ENCODE peak calls at places on chromosomes 1 and 21, in ten cellular contexts. O, S, P, F, U, L, Y, G, E and H are unnamed samples.

GRCh38 chr1:182677393-182678098 is 6.8 kb downstream of the RGS8 start:
- DNase-seq in L (no peak), S (no peak), G (no peak), U (no peak), P (no peak), F (no peak), E (no peak), O (no peak), Y (no peak), H (no peak)

GRCh38 chr21:32626633-32627196 is 14.5 kb upstream of the CFAP298 start:
- DNase-seq in L (no peak), S (no peak), Y (no peak), P (no peak), U (no peak), E (peak; percentile 29), G (no peak), F (peak; percentile 84), O (no peak), H (no peak)

GRCh38 chr1:183106746-183107145 is 79.3 kb upstream of the LAMC2 start:
- DNase-seq in U (no peak), Y (no peak), P (no peak), S (no peak), L (no peak), O (no peak), E (no peak), F (peak; percentile 56), G (no peak), H (no peak)

GRCh38 chr1:156383023-156383422 is 14.0 kb downstream of the RHBG start:
- DNase-seq in F (peak; percentile 43), G (no peak), E (peak; percentile 84), U (no peak), P (peak; percentile 61), Y (peak; percentile 89), S (peak; percentile 94), O (peak; percentile 82), L (peak; percentile 76), H (peak; percentile 39)

GRCh38 chr1:157252473-157252872 is 114.3 kb upstream of the ETV3 start:
- DNase-seq in G (no peak), F (no peak), S (no peak), O (no peak), L (no peak), P (no peak), E (peak; percentile 35), U (no peak), Y (no peak), H (no peak)

GRCh38 chr1:181344091-181344490 is 139.2 kb upstream of the CACNA1E start:
- DNase-seq in F (no peak), S (no peak), E (no peak), U (no peak), Y (no peak), P (no peak), L (no peak), G (no peak), O (no peak), H (no peak)

GRCh38 chr1:41537788-41538351 is 53.4 kb upstream of the EDN2 start:
- DNase-seq in O (no peak), U (peak; percentile 70), L (no peak), S (no peak), F (peak; percentile 77), E (no peak), Y (no peak), P (no peak), G (peak; percentile 73), H (peak; percentile 80)

GRCh38 chr1:9143250-9143649 is 14.3 kb upstream of the GPR157 start:
- DNase-seq in L (no peak), E (peak; percentile 11), O (no peak), Y (no peak), U (no peak), P (no peak), G (no peak), S (no peak), F (peak; percentile 58), H (no peak)

GRCh38 chr1:214447557-214447871 is 103.9 kb downstream of the PTPN14 start:
- DNase-seq in L (no peak), F (peak; percentile 64), U (no peak), S (no peak), Y (no peak), E (peak; percentile 39), G (no peak), P (no peak), O (no peak), H (no peak)

GRCh38 chr1:214445846-214446614 is 105.4 kb downstream of the PTPN14 start:
- DNase-seq in E (peak; percentile 56), P (no peak), L (no peak), S (no peak), Y (no peak), F (peak; percentile 98), G (no peak), U (no peak), O (no peak), H (no peak)

GRCh38 chr1:214446772-214447556 is 104.4 kb downstream of the PTPN14 start:
- DNase-seq in L (peak; percentile 89), U (no peak), O (peak; percentile 82), G (no peak), Y (no peak), F (peak; percentile 98), E (peak; percentile 95), P (no peak), S (peak; percentile 94), H (no peak)

GRCh38 chr1:214445201-214445600 is 106.2 kb downstream of the PTPN14 start:
- DNase-seq in F (peak; percentile 54), L (no peak), O (no peak), P (no peak), S (no peak), Y (no peak), U (no peak), G (no peak), E (no peak), H (no peak)

DNA sequence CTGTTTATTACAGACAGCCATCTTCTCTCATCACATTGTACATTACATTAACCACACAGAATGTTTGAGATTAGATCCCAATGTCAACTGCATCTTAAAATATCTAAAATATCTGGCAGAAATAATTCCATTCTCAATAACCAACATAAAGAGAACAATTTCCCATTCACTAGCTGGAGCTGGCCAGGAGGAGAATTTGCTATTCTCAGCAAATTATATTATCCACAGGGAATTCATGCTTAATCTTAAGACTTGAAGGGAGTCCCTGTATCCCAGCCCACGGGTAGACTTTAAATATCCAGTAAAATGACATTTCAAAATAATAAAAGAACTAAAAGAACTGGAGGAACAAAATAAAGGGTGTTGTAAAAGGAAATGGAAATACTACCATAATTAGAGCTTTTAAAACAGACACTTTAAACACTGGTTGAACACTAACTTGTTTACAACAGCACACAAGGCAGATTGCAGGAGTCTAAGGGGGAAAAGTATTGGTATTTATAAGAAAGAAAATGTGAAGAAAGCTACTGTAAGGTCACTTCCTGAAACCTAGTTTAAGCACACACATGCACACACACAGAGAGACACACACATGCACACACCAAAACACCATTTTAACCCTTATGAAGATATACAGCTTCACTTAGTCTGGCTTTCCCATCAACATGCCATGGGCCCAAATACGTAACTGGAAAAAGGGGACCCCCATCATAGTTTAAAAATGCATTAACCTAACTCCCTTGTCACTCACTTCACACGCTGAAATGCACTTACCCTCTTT is 107.1 kb downstream of the PTPN14 start:
- DNase-seq in P (no peak), O (no peak), G (no peak), F (no peak), U (no peak), L (no peak), S (no peak), E (no peak), Y (no peak), H (no peak)
- H3K4me1 ChIP-seq in P (no peaks in the 10 kb centered on the region), O (peaks cover 7% of the 10 kb centered on the region), G (no peaks in the 10 kb centered on the region), F (peaks cover 22% of the 10 kb centered on the region), U (peaks cover 1% of the 10 kb centered on the region), L (peaks cover 83% of the 10 kb centered on the region), S (peaks cover 57% of the 10 kb centered on the region), E (peaks cover 18% of the 10 kb centered on the region), Y (no peaks in the 10 kb centered on the region), H (peaks cover 53% of the 10 kb centered on the region)

GRCh38 chr1:54872041-54872342 is 15.0 kb downstream of the DHCR24 start:
- DNase-seq in E (no peak), Y (no peak), P (no peak), G (no peak), L (no peak), U (no peak), S (no peak), O (no peak), F (no peak), H (no peak)

GRCh38 chr1:54867717-54868057 is 19.3 kb downstream of the DHCR24 start:
- DNase-seq in P (no peak), Y (no peak), F (no peak), E (peak; percentile 76), O (no peak), G (no peak), U (no peak), L (peak; percentile 60), S (no peak), H (no peak)

GRCh38 chr1:54869173-54869851 is 17.7 kb downstream of the DHCR24 start:
- DNase-seq in S (no peak), L (no peak), Y (no peak), P (no peak), O (no peak), E (no peak), G (no peak), U (no peak), F (no peak), H (no peak)

GRCh38 chr1:54871275-54872040 is 15.5 kb downstream of the DHCR24 start:
- DNase-seq in O (no peak), G (no peak), S (no peak), L (no peak), P (no peak), U (no peak), F (no peak), Y (no peak), E (no peak), H (no peak)

GRCh38 chr1:54870869-54871268 is 16.1 kb downstream of the DHCR24 start:
- DNase-seq in F (no peak), E (no peak), G (no peak), P (no peak), L (no peak), Y (no peak), S (no peak), O (no peak), U (no peak), H (no peak)
- H3K36me3 ChIP-seq in F (peaks cover 35% of the 10 kb centered on the region), E (peaks cover 57% of the 10 kb centered on the region), G (no peaks in the 10 kb centered on the region), P (no peaks in the 10 kb centered on the region), L (peaks cover 2% of the 10 kb centered on the region), Y (peaks cover 16% of the 10 kb centered on the region), S (peaks cover 97% of the 10 kb centered on the region), O (peaks cover 70% of the 10 kb centered on the region), U (no peaks in the 10 kb centered on the region), H (peaks cover 41% of the 10 kb centered on the region)

GRCh38 chr1:162197041-162197511 is 127.6 kb downstream of the NOS1AP start:
- DNase-seq in E (no peak), L (no peak), O (no peak), Y (no peak), S (no peak), G (no peak), F (no peak), P (no peak), U (no peak), H (no peak)

GRCh38 chr1:162195567-162195966 is 126.1 kb downstream of the NOS1AP start:
- DNase-seq in E (no peak), L (no peak), P (no peak), F (peak; percentile 43), Y (no peak), S (no peak), U (no peak), G (no peak), O (no peak), H (no peak)

GRCh38 chr1:162197615-162198497 is 128.4 kb downstream of the NOS1AP start:
- DNase-seq in F (no peak), G (no peak), U (no peak), L (peak; percentile 41), P (no peak), O (no peak), E (no peak), Y (no peak), S (peak; percentile 54), H (no peak)

GRCh38 chr1:162193815-162194214 is 124.3 kb downstream of the NOS1AP start:
- DNase-seq in O (no peak), Y (peak; percentile 53), E (no peak), G (no peak), S (no peak), U (no peak), F (no peak), P (no peak), L (no peak), H (peak; percentile 26)

GRCh38 chr1:162196387-162196786 is 126.9 kb downstream of the NOS1AP start:
- DNase-seq in G (no peak), Y (no peak), E (no peak), L (peak; percentile 64), U (no peak), O (no peak), F (no peak), P (no peak), S (no peak), H (no peak)
- H3K4me1 ChIP-seq in G (peaks cover 52% of the 10 kb centered on the region), Y (peaks cover 8% of the 10 kb centered on the region), E (peaks cover 14% of the 10 kb centered on the region), L (peaks cover 61% of the 10 kb centered on the region), U (peaks cover 7% of the 10 kb centered on the region), O (peaks cover 5% of the 10 kb centered on the region), F (no peaks in the 10 kb centered on the region), P (no peaks in the 10 kb centered on the region), S (peaks cover 44% of the 10 kb centered on the region), H (peaks cover 74% of the 10 kb centered on the region)

GRCh38 chr1:44312652-44313196 is 42.3 kb downstream of the ERI3 start:
- DNase-seq in Y (no peak), E (no peak), U (no peak), L (no peak), S (no peak), P (no peak), O (no peak), F (no peak), G (no peak), H (no peak)

GRCh38 chr1:44316231-44316759 is 38.8 kb downstream of the ERI3 start:
- DNase-seq in P (no peak), L (no peak), S (no peak), U (no peak), Y (no peak), G (no peak), E (no peak), O (no peak), F (peak; percentile 33), H (no peak)

GRCh38 chr1:44315521-44315920 is 39.5 kb downstream of the ERI3 start:
- DNase-seq in P (no peak), O (no peak), L (no peak), Y (no peak), F (no peak), U (no peak), G (no peak), E (no peak), S (no peak), H (no peak)

GRCh38 chr1:44314401-44314800 is 40.7 kb downstream of the ERI3 start:
- DNase-seq in L (no peak), G (no peak), F (no peak), U (no peak), O (no peak), Y (no peak), E (no peak), S (peak; percentile 66), P (no peak), H (no peak)

GRCh38 chr1:44313265-44313918 is 41.7 kb downstream of the ERI3 start:
- DNase-seq in E (no peak), U (no peak), S (no peak), P (no peak), L (no peak), F (no peak), O (no peak), G (no peak), Y (no peak), H (no peak)
- H3K36me3 ChIP-seq in E (peaks cover 9% of the 10 kb centered on the region), U (no peaks in the 10 kb centered on the region), S (peaks cover 9% of the 10 kb centered on the region), P (peaks cover 41% of the 10 kb centered on the region), L (no peaks in the 10 kb centered on the region), F (peaks cover 1% of the 10 kb centered on the region), O (no peaks in the 10 kb centered on the region), G (peaks cover 46% of the 10 kb centered on the region), Y (no peaks in the 10 kb centered on the region), H (peaks cover 77% of the 10 kb centered on the region)